ENCODE peak calls at places on chromosome 9, in nine cellular contexts. E is prostate gland, F is stomach, G is SK-N-SH, Y is pancreas, Q is OCI-LY7, Z is lung, K is mammary epithelial cell, B is SJSA1. T is an unnamed sample.

GRCh38 chr9:77440057-77440456 is 208.1 kb downstream of the GNA14 start:
- DNase-seq in E (no peak), F (no peak), G (peak; percentile 81), Y (peak; percentile 71), Q (no peak), Z (no peak), K (no peak), B (no peak), T (peak; percentile 87)

GRCh38 chr9:36499156-36499886 is 73.4 kb upstream of the MELK start:
- DNase-seq in E (no peak), F (no peak), G (peak; percentile 73), Y (no peak), Q (peak; percentile 63), Z (no peak), K (no peak), B (no peak), T (no peak)

GRCh38 chr9:87677776-87678587 is 47.9 kb upstream of the CTSL start:
- DNase-seq in E (no peak), F (no peak), G (no peak), Y (no peak), Q (no peak), Z (no peak), K (no peak), B (no peak), T (no peak)

GRCh38 chr9:100064872-100065581 is 33.8 kb downstream of the ERP44 start:
- DNase-seq in E (no peak), F (no peak), G (no peak), Y (no peak), Q (no peak), Z (no peak), K (peak; percentile 80), B (no peak), T (no peak)

GRCh38 chr9:122445155-122445749 is 32.5 kb downstream of the OR1J1 start:
- DNase-seq in E (no peak), F (no peak), G (no peak), Y (no peak), Q (no peak), Z (no peak), K (no peak), B (peak; percentile 13), T (no peak)

GRCh38 chr9:108254236-108254635 is 601.5 kb downstream of the ACTL7B start:
- DNase-seq in E (no peak), F (no peak), G (no peak), Y (no peak), Q (no peak), Z (no peak), K (no peak), B (no peak), T (no peak)

GRCh38 chr9:133638711-133639110 is 2.5 kb downstream of the DBH start:
- DNase-seq in E (no peak), F (no peak), G (no peak), Y (no peak), Q (no peak), Z (no peak), K (no peak), B (no peak), T (no peak)

GRCh38 chr9:87678650-87679355 is 47.1 kb upstream of the CTSL start:
- DNase-seq in E (peak; percentile 54), F (peak; percentile 57), G (peak; percentile 84), Y (peak; percentile 60), Q (peak; percentile 51), Z (peak; percentile 54), K (peak; percentile 36), B (peak; percentile 62), T (peak; percentile 85)

GRCh38 chr9:97315550-97315949 is 8.1 kb downstream of the CCDC180 start:
- DNase-seq in E (no peak), F (no peak), G (no peak), Y (no peak), Q (no peak), Z (no peak), K (no peak), B (no peak), T (no peak)

DNA sequence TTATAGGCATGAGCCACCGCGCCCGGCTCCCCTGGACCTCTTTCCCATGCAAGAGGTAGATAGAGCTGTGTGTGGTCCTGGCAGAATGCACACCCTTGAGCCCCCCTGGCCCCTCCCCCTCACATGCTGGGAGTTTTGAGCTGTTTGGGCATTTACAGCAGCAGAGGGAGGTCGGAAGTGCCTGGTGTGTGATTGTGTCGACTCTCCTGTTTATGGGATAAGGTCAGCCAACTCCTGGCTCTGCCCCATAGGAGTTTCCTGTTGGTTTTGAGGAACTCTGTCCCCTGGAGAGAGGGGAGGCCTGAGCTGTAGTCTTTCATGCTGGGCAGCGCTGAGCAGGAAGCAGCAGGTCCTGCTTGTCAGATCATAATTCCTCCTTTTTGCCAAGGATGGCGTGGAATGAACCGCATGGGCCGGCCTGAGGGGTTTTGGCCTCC is 6.0 kb downstream of the LRRC8A start:
- DNase-seq in E (peak; percentile 49), F (no peak), G (no peak), Y (no peak), Q (no peak), Z (no peak), K (peak; percentile 24), B (peak; percentile 96), T (peak; percentile 95)
- H3K27ac ChIP-seq in E (peak overlapping the region; percentile 67), F (peak overlapping the region; percentile 64), G (no peak overlapping the region), Y (no peak overlapping the region), Q (no peak overlapping the region), Z (peak overlapping the region; percentile 48), K (peak overlapping the region; percentile 17), B (peak overlapping the region; percentile 40), T (no peak overlapping the region)

GRCh38 chr9:93595861-93596365 is 19.5 kb downstream of the PHF2 start:
- DNase-seq in E (no peak), F (no peak), G (no peak), Y (peak; percentile 35), Q (no peak), Z (no peak), K (no peak), B (no peak), T (peak; percentile 37)

GRCh38 chr9:93594041-93594756 is 17.8 kb downstream of the PHF2 start:
- DNase-seq in E (no peak), F (no peak), G (no peak), Y (peak; percentile 46), Q (no peak), Z (peak; percentile 66), K (no peak), B (no peak), T (peak; percentile 71)

GRCh38 chr9:93597142-93597706 is 20.8 kb downstream of the PHF2 start:
- DNase-seq in E (no peak), F (no peak), G (no peak), Y (peak; percentile 21), Q (no peak), Z (no peak), K (no peak), B (no peak), T (peak; percentile 32)

GRCh38 chr9:93596399-93596798 is 20.0 kb downstream of the PHF2 start:
- DNase-seq in E (no peak), F (no peak), G (no peak), Y (peak; percentile 32), Q (no peak), Z (no peak), K (no peak), B (no peak), T (no peak)

GRCh38 chr9:93595461-93595860 is 19.1 kb downstream of the PHF2 start:
- DNase-seq in E (no peak), F (no peak), G (no peak), Y (no peak), Q (no peak), Z (no peak), K (no peak), B (no peak), T (peak; percentile 10)
- H3K4me1 ChIP-seq in E (peaks cover 9% of the 10 kb centered on the region), F (peaks cover 27% of the 10 kb centered on the region), G (no peaks in the 10 kb centered on the region), Y (no peaks in the 10 kb centered on the region), Q (peaks cover 4% of the 10 kb centered on the region), Z (peaks cover 33% of the 10 kb centered on the region), K (peaks cover 9% of the 10 kb centered on the region), B (peaks cover 22% of the 10 kb centered on the region), T (peaks cover 8% of the 10 kb centered on the region)

DNA sequence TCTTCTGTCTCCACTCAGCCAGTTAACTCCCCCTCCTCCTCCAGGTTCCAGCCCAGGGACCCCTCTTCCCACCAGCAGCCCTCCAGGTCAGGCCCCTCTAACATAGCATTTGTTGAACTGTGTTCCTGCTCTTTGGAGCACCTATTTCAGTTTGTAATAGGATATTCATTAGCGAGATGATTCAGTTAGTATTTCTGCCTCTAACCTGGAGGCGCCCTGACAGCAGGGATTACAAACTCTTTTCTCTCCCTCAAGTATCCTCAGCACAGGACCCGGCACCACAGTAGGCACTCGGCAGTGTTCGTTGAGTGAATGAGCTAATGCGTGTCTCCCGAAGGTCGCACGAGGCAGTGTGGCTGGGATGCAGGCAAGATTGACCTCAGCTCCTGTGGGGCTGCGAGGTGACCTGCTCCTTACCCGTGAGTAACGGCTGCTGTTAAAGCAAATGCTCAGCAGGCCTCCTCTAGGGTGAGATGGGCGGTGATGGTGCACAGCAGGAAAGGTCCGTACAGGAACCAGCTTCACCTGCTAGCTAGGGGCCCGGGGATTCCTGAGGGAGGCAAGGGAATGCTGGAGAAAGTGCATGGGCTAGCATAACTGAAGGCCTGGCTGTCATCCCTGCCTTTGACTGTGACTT is 25.9 kb downstream of the ZBTB34 start:
- DNase-seq in E (no peak), F (no peak), G (no peak), Y (no peak), Q (no peak), Z (no peak), K (no peak), B (no peak), T (peak; percentile 78)
- H3K4me3 ChIP-seq in E (no peak overlapping the region), F (no peak overlapping the region), G (no peak overlapping the region), Y (no peak overlapping the region), Q (no peak overlapping the region), Z (no peak overlapping the region), K (no peak overlapping the region), B (no peak overlapping the region), T (no peak overlapping the region)

DNA sequence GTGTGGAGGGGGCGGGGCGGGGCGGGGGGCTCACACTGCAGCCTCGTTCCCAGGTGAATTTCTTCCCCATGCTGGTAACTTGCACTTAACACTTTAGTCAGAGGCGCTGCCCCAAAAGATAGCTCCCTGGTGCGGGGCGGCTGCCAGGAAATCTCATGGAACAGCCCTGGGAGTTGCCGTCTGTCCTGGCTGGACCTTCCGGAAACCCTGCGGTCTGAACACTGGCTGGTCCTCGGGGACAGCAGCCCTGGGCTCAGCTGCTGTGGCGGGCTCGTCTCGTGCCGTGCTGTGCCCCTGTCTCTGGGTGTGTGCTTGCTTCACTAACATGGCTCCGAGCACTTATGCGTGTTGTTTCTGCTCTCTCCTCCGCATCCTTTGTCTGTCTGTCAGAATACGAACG is 25.8 kb downstream of the PTGES2 start:
- DNase-seq in E (no peak), F (peak; percentile 65), G (no peak), Y (no peak), Q (no peak), Z (no peak), K (no peak), B (no peak), T (no peak)
- H3K27ac ChIP-seq in E (no peak overlapping the region), F (peak overlapping the region; percentile 96), G (no peak overlapping the region), Y (no peak overlapping the region), Q (no peak overlapping the region), Z (peak overlapping the region; percentile 12), K (no peak overlapping the region), B (no peak overlapping the region), T (peak overlapping the region; percentile 66)

GRCh38 chr9:131266301-131267229 is 9.7 kb downstream of the FAM78A start:
- DNase-seq in E (no peak), F (no peak), G (no peak), Y (no peak), Q (no peak), Z (no peak), K (no peak), B (no peak), T (no peak)
- H3K4me1 ChIP-seq in E (no peaks in the 10 kb centered on the region), F (no peaks in the 10 kb centered on the region), G (no peaks in the 10 kb centered on the region), Y (no peaks in the 10 kb centered on the region), Q (peaks cover 100% of the 10 kb centered on the region), Z (peaks cover 8% of the 10 kb centered on the region), K (no peaks in the 10 kb centered on the region), B (no peaks in the 10 kb centered on the region), T (no peaks in the 10 kb centered on the region)

GRCh38 chr9:134641173-134641985 is at the start of gene COL5A1:
- DNase-seq in E (peak; percentile 92), F (peak; percentile 83), G (peak; percentile 94), Y (peak; percentile 89), Q (no peak), Z (peak; percentile 84), K (peak; percentile 86), B (peak; percentile 93), T (peak; percentile 97)
- H3K4me3 ChIP-seq in E (peak within 1 kb of the TSS; percentile 56), F (peak within 1 kb of the TSS; percentile 75), G (peak within 1 kb of the TSS; percentile 85), Y (peak within 1 kb of the TSS; percentile 23), Q (no peak within 1 kb of the TSS), Z (peak within 1 kb of the TSS; percentile 46), K (peak within 1 kb of the TSS; percentile 32), B (peak within 1 kb of the TSS; percentile 84), T (peak within 1 kb of the TSS; percentile 82)